ENCODE peak calls at places on chromosomes 11 and 22, in ten cellular contexts. One of them, this sample, is unnamed.

GRCh38 chr11:73539506-73540084 is 58.3 kb downstream of the FAM168A start:
- ATAC-seq in pancreas: no peak
- ATAC-seq in stimulated activated naive B cell treated with anti-CD40 and anti-IgM and Interleukin-4, amounts not matched to agents 10 μg/mL and 1 μg/mL and 100 μg/mL, for 72 hours: no peak
- ATAC-seq in upper lobe of left lung: no peak
- ATAC-seq in activated naive CD8-positive, alpha-beta T cell treated with anti-CD3 and anti-CD28 coated beads, Interleukin-2, amount 50 U/mL, for 24 hours: no peak
- ATAC-seq in activated T-cell treated with anti-CD3 and anti-CD28 coated beads, Interleukin-2, amount 50 U/mL, for 4 hours: no peak
- ATAC-seq in WTC11: no peak
- ATAC-seq in PC-3: no peak
- ATAC-seq in natural killer cell: no peak
- ATAC-seq in RWPE2: no peak
- ATAC-seq in this sample: no peak

GRCh38 chr11:120564573-120565301 is 53.2 kb downstream of the GRIK4 start:
- ATAC-seq in natural killer cell: peak; percentile 82
- ATAC-seq in activated naive CD8-positive, alpha-beta T cell treated with anti-CD3 and anti-CD28 coated beads, Interleukin-2, amount 50 U/mL, for 24 hours: peak; percentile 64
- ATAC-seq in upper lobe of left lung: peak; percentile 35
- ATAC-seq in RWPE2: peak; percentile 50
- ATAC-seq in stimulated activated naive B cell treated with anti-CD40 and anti-IgM and Interleukin-4, amounts not matched to agents 10 μg/mL and 1 μg/mL and 100 μg/mL, for 72 hours: peak; percentile 92
- ATAC-seq in activated T-cell treated with anti-CD3 and anti-CD28 coated beads, Interleukin-2, amount 50 U/mL, for 4 hours: peak; percentile 62
- ATAC-seq in PC-3: peak; percentile 27
- ATAC-seq in WTC11: peak; percentile 11
- ATAC-seq in pancreas: peak; percentile 73
- ATAC-seq in this sample: peak; percentile 66

GRCh38 chr11:132030896-132031295 is 660.5 kb downstream of the NTM start:
- ATAC-seq in upper lobe of left lung: no peak
- ATAC-seq in WTC11: no peak
- ATAC-seq in RWPE2: no peak
- ATAC-seq in PC-3: no peak
- ATAC-seq in activated naive CD8-positive, alpha-beta T cell treated with anti-CD3 and anti-CD28 coated beads, Interleukin-2, amount 50 U/mL, for 24 hours: no peak
- ATAC-seq in activated T-cell treated with anti-CD3 and anti-CD28 coated beads, Interleukin-2, amount 50 U/mL, for 4 hours: no peak
- ATAC-seq in pancreas: no peak
- ATAC-seq in stimulated activated naive B cell treated with anti-CD40 and anti-IgM and Interleukin-4, amounts not matched to agents 10 μg/mL and 1 μg/mL and 100 μg/mL, for 72 hours: no peak
- ATAC-seq in natural killer cell: no peak
- ATAC-seq in this sample: no peak

GRCh38 chr11:1948389-1948788 is 1.3 kb downstream of the MRPL23 start:
- ATAC-seq in RWPE2: no peak
- ATAC-seq in activated naive CD8-positive, alpha-beta T cell treated with anti-CD3 and anti-CD28 coated beads, Interleukin-2, amount 50 U/mL, for 24 hours: no peak
- ATAC-seq in natural killer cell: no peak
- ATAC-seq in pancreas: peak; percentile 30
- ATAC-seq in WTC11: no peak
- ATAC-seq in upper lobe of left lung: peak; percentile 39
- ATAC-seq in activated T-cell treated with anti-CD3 and anti-CD28 coated beads, Interleukin-2, amount 50 U/mL, for 4 hours: no peak
- ATAC-seq in stimulated activated naive B cell treated with anti-CD40 and anti-IgM and Interleukin-4, amounts not matched to agents 10 μg/mL and 1 μg/mL and 100 μg/mL, for 72 hours: peak; percentile 4
- ATAC-seq in PC-3: peak; percentile 21
- ATAC-seq in this sample: no peak

GRCh38 chr11:63858628-63859550 is 20.0 kb downstream of the MARK2 start:
- ATAC-seq in activated naive CD8-positive, alpha-beta T cell treated with anti-CD3 and anti-CD28 coated beads, Interleukin-2, amount 50 U/mL, for 24 hours: no peak
- ATAC-seq in RWPE2: no peak
- ATAC-seq in activated T-cell treated with anti-CD3 and anti-CD28 coated beads, Interleukin-2, amount 50 U/mL, for 4 hours: no peak
- ATAC-seq in pancreas: peak; percentile 59
- ATAC-seq in WTC11: no peak
- ATAC-seq in upper lobe of left lung: peak; percentile 34
- ATAC-seq in stimulated activated naive B cell treated with anti-CD40 and anti-IgM and Interleukin-4, amounts not matched to agents 10 μg/mL and 1 μg/mL and 100 μg/mL, for 72 hours: no peak
- ATAC-seq in natural killer cell: no peak
- ATAC-seq in PC-3: no peak
- ATAC-seq in this sample: no peak

GRCh38 chr22:32985899-32986772 is 72.0 kb downstream of the SYN3 start:
- ATAC-seq in upper lobe of left lung: peak; percentile 91
- ATAC-seq in activated T-cell treated with anti-CD3 and anti-CD28 coated beads, Interleukin-2, amount 50 U/mL, for 4 hours: peak; percentile 62
- ATAC-seq in natural killer cell: peak; percentile 82
- ATAC-seq in pancreas: peak; percentile 96
- ATAC-seq in PC-3: no peak
- ATAC-seq in RWPE2: peak; percentile 79
- ATAC-seq in WTC11: peak; percentile 95
- ATAC-seq in activated naive CD8-positive, alpha-beta T cell treated with anti-CD3 and anti-CD28 coated beads, Interleukin-2, amount 50 U/mL, for 24 hours: peak; percentile 57
- ATAC-seq in stimulated activated naive B cell treated with anti-CD40 and anti-IgM and Interleukin-4, amounts not matched to agents 10 μg/mL and 1 μg/mL and 100 μg/mL, for 72 hours: peak; percentile 90
- ATAC-seq in this sample: peak; percentile 69

GRCh38 chr11:130830563-130830950 is 85.7 kb downstream of the SNX19 start:
- ATAC-seq in RWPE2: no peak
- ATAC-seq in natural killer cell: no peak
- ATAC-seq in PC-3: no peak
- ATAC-seq in stimulated activated naive B cell treated with anti-CD40 and anti-IgM and Interleukin-4, amounts not matched to agents 10 μg/mL and 1 μg/mL and 100 μg/mL, for 72 hours: no peak
- ATAC-seq in activated T-cell treated with anti-CD3 and anti-CD28 coated beads, Interleukin-2, amount 50 U/mL, for 4 hours: no peak
- ATAC-seq in WTC11: no peak
- ATAC-seq in upper lobe of left lung: no peak
- ATAC-seq in pancreas: no peak
- ATAC-seq in activated naive CD8-positive, alpha-beta T cell treated with anti-CD3 and anti-CD28 coated beads, Interleukin-2, amount 50 U/mL, for 24 hours: no peak
- ATAC-seq in this sample: no peak

GRCh38 chr22:49768961-49769690 is 58.5 kb downstream of the BRD1 start:
- ATAC-seq in natural killer cell: no peak
- ATAC-seq in activated naive CD8-positive, alpha-beta T cell treated with anti-CD3 and anti-CD28 coated beads, Interleukin-2, amount 50 U/mL, for 24 hours: no peak
- ATAC-seq in pancreas: peak; percentile 60
- ATAC-seq in RWPE2: peak; percentile 17
- ATAC-seq in upper lobe of left lung: peak; percentile 17
- ATAC-seq in WTC11: no peak
- ATAC-seq in activated T-cell treated with anti-CD3 and anti-CD28 coated beads, Interleukin-2, amount 50 U/mL, for 4 hours: no peak
- ATAC-seq in PC-3: peak; percentile 44
- ATAC-seq in stimulated activated naive B cell treated with anti-CD40 and anti-IgM and Interleukin-4, amounts not matched to agents 10 μg/mL and 1 μg/mL and 100 μg/mL, for 72 hours: no peak
- ATAC-seq in this sample: no peak

This sample was measured in activated T-helper 17 cell treated with anti-CD3 and anti-CD28 coated beads, Interleukin-2, amount 50 U/mL, for 72 hours.